ENCODE peak calls at places on chromosomes 2 and 18, in six cellular contexts. Y is activated CD4-positive, alpha-beta T cell treated with anti-CD3 and anti-CD28 coated beads for 48 hours; Q is cardiac fibroblast; M is A549; C is SHP77; R is GM13977. B is an unnamed sample.

GRCh38 chr2:557635-558301 is 119.4 kb downstream of the TMEM18 start:
- DNase-seq in Y (no peak), Q (no peak), M (no peak), C (no peak), R (no peak), B (no peak)

GRCh38 chr2:25587361-25587760 is 86.0 kb downstream of the DTNB start:
- DNase-seq in Y (peak), Q (peak), M (no peak), C (no peak), R (peak), B (no peak)

GRCh38 chr2:15901808-15902130 is 38.6 kb upstream of the MYCN start:
- DNase-seq in Y (no peak), Q (no peak), M (no peak), C (no peak), R (no peak), B (no peak)

GRCh38 chr2:150188177-150188576 is 299.3 kb downstream of the RND3 start:
- DNase-seq in Y (no peak), Q (peak), M (peak), C (no peak), R (no peak), B (no peak)

GRCh38 chr2:197657562-197657961 is 17.8 kb downstream of the RFTN2 start:
- DNase-seq in Y (no peak), Q (no peak), M (no peak), C (no peak), R (no peak), B (no peak)

GRCh38 chr18:22563098-22563707 is 145.5 kb upstream of the CTAGE1 start:
- DNase-seq in Y (no peak), Q (peak), M (peak), C (peak), R (peak), B (no peak)

GRCh38 chr2:10544252-10544651 is 96.1 kb upstream of the ODC1 start:
- DNase-seq in Y (no peak), Q (peak), M (no peak), C (no peak), R (peak), B (no peak)

GRCh38 chr2:207254526-207255464 is 89.0 kb upstream of the KLF7 start:
- DNase-seq in Y (peak), Q (peak), M (no peak), C (no peak), R (no peak), B (no peak)

GRCh38 chr2:176876493-176877103 is 336.0 kb upstream of the HNRNPA3 start:
- DNase-seq in Y (no peak), Q (no peak), M (no peak), C (no peak), R (no peak), B (no peak)

GRCh38 chr2:102368461-102369109 is 13.0 kb downstream of the IL18R1 start:
- DNase-seq in Y (no peak), Q (no peak), M (no peak), C (no peak), R (no peak), B (no peak)

GRCh38 chr2:237697586-237698337 is 70.4 kb downstream of the LRRFIP1 start:
- DNase-seq in Y (peak), Q (no peak), M (no peak), C (no peak), R (no peak), B (peak)

GRCh38 chr2:219285894-219286425 is 6.8 kb downstream of the DNAJB2 start:
- DNase-seq in Y (no peak), Q (no peak), M (no peak), C (no peak), R (no peak), B (no peak)

GRCh38 chr18:26863921-26864497 is 1.5 kb downstream of the AQP4 start:
- DNase-seq in Y (no peak), Q (no peak), M (no peak), C (no peak), R (no peak), B (no peak)

GRCh38 chr2:133605031-133605773 is 36.9 kb upstream of the NCKAP5 start:
- DNase-seq in Y (no peak), Q (peak), M (no peak), C (no peak), R (no peak), B (no peak)

GRCh38 chr18:58590231-58590630 is 38.7 kb downstream of the ALPK2 start:
- DNase-seq in Y (no peak), Q (peak), M (no peak), C (no peak), R (no peak), B (peak)

GRCh38 chr2:42044939-42045338 is 2.9 kb upstream of the PKDCC start:
- DNase-seq in Y (no peak), Q (no peak), M (no peak), C (no peak), R (no peak), B (no peak)

GRCh38 chr2:108594132-108594981 is 60.1 kb downstream of the LIMS1 start:
- DNase-seq in Y (no peak), Q (peak), M (peak), C (no peak), R (peak), B (no peak)

GRCh38 chr18:73742959-73743358 is 404.7 kb downstream of the FBXO15 start:
- DNase-seq in Y (no peak), Q (no peak), M (no peak), C (no peak), R (no peak), B (no peak)

GRCh38 chr2:238496756-238497609 is 70.3 kb downstream of the ASB1 start:
- DNase-seq in Y (no peak), Q (no peak), M (no peak), C (no peak), R (no peak), B (peak)

GRCh38 chr2:73284296-73285161 is at the start of gene FBXO41:
- DNase-seq in Y (peak), Q (no peak), M (peak), C (peak), R (peak), B (no peak)

GRCh38 chr2:21034156-21034971 is 9.5 kb downstream of the APOB start:
- DNase-seq in Y (no peak), Q (no peak), M (no peak), C (no peak), R (no peak), B (no peak)

GRCh38 chr2:111701266-111701665 is 182.7 kb downstream of the ANAPC1 start:
- DNase-seq in Y (no peak), Q (no peak), M (no peak), C (no peak), R (no peak), B (no peak)

GRCh38 chr2:157302492-157303099 is 23.0 kb downstream of the ERMN start:
- DNase-seq in Y (peak), Q (peak), M (peak), C (peak), R (peak), B (no peak)

GRCh38 chr18:26703170-26703933 is 155.0 kb upstream of the KCTD1 start:
- DNase-seq in Y (no peak), Q (no peak), M (peak), C (no peak), R (no peak), B (no peak)

GRCh38 chr2:220544049-220544448 is 916.6 kb downstream of the SLC4A3 start:
- DNase-seq in Y (no peak), Q (no peak), M (no peak), C (no peak), R (no peak), B (no peak)

GRCh38 chr18:54140641-54141040 is 83.8 kb downstream of the MBD2 start:
- DNase-seq in Y (no peak), Q (peak), M (no peak), C (no peak), R (no peak), B (no peak)

GRCh38 chr2:204218040-204218439 is 281.5 kb downstream of the ICOS start:
- DNase-seq in Y (no peak), Q (no peak), M (no peak), C (no peak), R (no peak), B (no peak)

B was measured in lower leg skin.